ENCODE peak calls at places on chromosomes 6 and 20, in six cellular contexts. One of them, this sample, is unnamed.

GRCh38 chr6:91045152-91045551 is 458.3 kb upstream of the MAP3K7 start:
- DNase-seq in COR-L47: peak; percentile 43
- DNase-seq in stimulated activated CD8-positive, alpha-beta memory T cell treated with anti-CD3 and anti-CD28 coated beads, Interleukin-7, amount 100 ng/mL, for 4 hours: no peak
- DNase-seq in T-helper 1 cell: no peak
- DNase-seq in activated CD4-positive, CD25-positive, alpha-beta regulatory T cell: no peak
- DNase-seq in epithelial cell of proximal tubule: no peak
- DNase-seq in this sample: no peak

GRCh38 chr6:136323431-136324112 is 33.9 kb upstream of the BCLAF1 start:
- DNase-seq in COR-L47: no peak
- DNase-seq in stimulated activated CD8-positive, alpha-beta memory T cell treated with anti-CD3 and anti-CD28 coated beads, Interleukin-7, amount 100 ng/mL, for 4 hours: no peak
- DNase-seq in T-helper 1 cell: no peak
- DNase-seq in activated CD4-positive, CD25-positive, alpha-beta regulatory T cell: no peak
- DNase-seq in epithelial cell of proximal tubule: no peak
- DNase-seq in this sample: no peak

GRCh38 chr6:28336284-28337024 is 506 bp upstream of the ZSCAN31 start:
- DNase-seq in COR-L47: peak; percentile 3
- DNase-seq in stimulated activated CD8-positive, alpha-beta memory T cell treated with anti-CD3 and anti-CD28 coated beads, Interleukin-7, amount 100 ng/mL, for 4 hours: peak; percentile 7
- DNase-seq in T-helper 1 cell: peak; percentile 24
- DNase-seq in activated CD4-positive, CD25-positive, alpha-beta regulatory T cell: no peak
- DNase-seq in epithelial cell of proximal tubule: no peak
- DNase-seq in this sample: no peak

GRCh38 chr6:147922764-147923163 is 414.3 kb downstream of the SAMD5 start:
- DNase-seq in COR-L47: no peak
- DNase-seq in stimulated activated CD8-positive, alpha-beta memory T cell treated with anti-CD3 and anti-CD28 coated beads, Interleukin-7, amount 100 ng/mL, for 4 hours: no peak
- DNase-seq in T-helper 1 cell: no peak
- DNase-seq in activated CD4-positive, CD25-positive, alpha-beta regulatory T cell: no peak
- DNase-seq in epithelial cell of proximal tubule: no peak
- DNase-seq in this sample: no peak

GRCh38 chr20:20525756-20526155 is 157.9 kb downstream of the INSM1 start:
- DNase-seq in COR-L47: no peak
- DNase-seq in stimulated activated CD8-positive, alpha-beta memory T cell treated with anti-CD3 and anti-CD28 coated beads, Interleukin-7, amount 100 ng/mL, for 4 hours: no peak
- DNase-seq in T-helper 1 cell: no peak
- DNase-seq in activated CD4-positive, CD25-positive, alpha-beta regulatory T cell: no peak
- DNase-seq in epithelial cell of proximal tubule: no peak
- DNase-seq in this sample: no peak

GRCh38 chr6:108127826-108128225 is 38.0 kb upstream of the NR2E1 start:
- DNase-seq in COR-L47: no peak
- DNase-seq in stimulated activated CD8-positive, alpha-beta memory T cell treated with anti-CD3 and anti-CD28 coated beads, Interleukin-7, amount 100 ng/mL, for 4 hours: no peak
- DNase-seq in T-helper 1 cell: no peak
- DNase-seq in activated CD4-positive, CD25-positive, alpha-beta regulatory T cell: no peak
- DNase-seq in epithelial cell of proximal tubule: peak; percentile 19
- DNase-seq in this sample: peak; percentile 26

GRCh38 chr6:111845441-111845871 is 27.8 kb downstream of the FYN start:
- DNase-seq in COR-L47: no peak
- DNase-seq in stimulated activated CD8-positive, alpha-beta memory T cell treated with anti-CD3 and anti-CD28 coated beads, Interleukin-7, amount 100 ng/mL, for 4 hours: no peak
- DNase-seq in T-helper 1 cell: no peak
- DNase-seq in activated CD4-positive, CD25-positive, alpha-beta regulatory T cell: no peak
- DNase-seq in epithelial cell of proximal tubule: no peak
- DNase-seq in this sample: no peak

GRCh38 chr6:40710626-40711354 is 123.6 kb upstream of the LRFN2 start:
- DNase-seq in COR-L47: peak; percentile 63
- DNase-seq in stimulated activated CD8-positive, alpha-beta memory T cell treated with anti-CD3 and anti-CD28 coated beads, Interleukin-7, amount 100 ng/mL, for 4 hours: no peak
- DNase-seq in T-helper 1 cell: no peak
- DNase-seq in activated CD4-positive, CD25-positive, alpha-beta regulatory T cell: no peak
- DNase-seq in epithelial cell of proximal tubule: no peak
- DNase-seq in this sample: peak; percentile 31

GRCh38 chr6:157525918-157526425 is 145.0 kb downstream of the ZDHHC14 start:
- DNase-seq in COR-L47: no peak
- DNase-seq in stimulated activated CD8-positive, alpha-beta memory T cell treated with anti-CD3 and anti-CD28 coated beads, Interleukin-7, amount 100 ng/mL, for 4 hours: no peak
- DNase-seq in T-helper 1 cell: no peak
- DNase-seq in activated CD4-positive, CD25-positive, alpha-beta regulatory T cell: no peak
- DNase-seq in epithelial cell of proximal tubule: no peak
- DNase-seq in this sample: no peak

GRCh38 chr20:48681882-48682426 is 145.8 kb downstream of the PREX1 start:
- DNase-seq in COR-L47: no peak
- DNase-seq in stimulated activated CD8-positive, alpha-beta memory T cell treated with anti-CD3 and anti-CD28 coated beads, Interleukin-7, amount 100 ng/mL, for 4 hours: no peak
- DNase-seq in T-helper 1 cell: no peak
- DNase-seq in activated CD4-positive, CD25-positive, alpha-beta regulatory T cell: no peak
- DNase-seq in epithelial cell of proximal tubule: no peak
- DNase-seq in this sample: no peak

GRCh38 chr6:28811873-28812272 is 111.9 kb downstream of the TRIM27 start:
- DNase-seq in COR-L47: no peak
- DNase-seq in stimulated activated CD8-positive, alpha-beta memory T cell treated with anti-CD3 and anti-CD28 coated beads, Interleukin-7, amount 100 ng/mL, for 4 hours: no peak
- DNase-seq in T-helper 1 cell: no peak
- DNase-seq in activated CD4-positive, CD25-positive, alpha-beta regulatory T cell: no peak
- DNase-seq in epithelial cell of proximal tubule: no peak
- DNase-seq in this sample: no peak

GRCh38 chr6:5231289-5231688 is 29.5 kb downstream of the LYRM4 start:
- DNase-seq in COR-L47: no peak
- DNase-seq in stimulated activated CD8-positive, alpha-beta memory T cell treated with anti-CD3 and anti-CD28 coated beads, Interleukin-7, amount 100 ng/mL, for 4 hours: no peak
- DNase-seq in T-helper 1 cell: no peak
- DNase-seq in activated CD4-positive, CD25-positive, alpha-beta regulatory T cell: no peak
- DNase-seq in epithelial cell of proximal tubule: no peak
- DNase-seq in this sample: no peak

GRCh38 chr6:134345780-134346179 is 27.9 kb upstream of the SGK1 start:
- DNase-seq in COR-L47: no peak
- DNase-seq in stimulated activated CD8-positive, alpha-beta memory T cell treated with anti-CD3 and anti-CD28 coated beads, Interleukin-7, amount 100 ng/mL, for 4 hours: no peak
- DNase-seq in T-helper 1 cell: no peak
- DNase-seq in activated CD4-positive, CD25-positive, alpha-beta regulatory T cell: no peak
- DNase-seq in epithelial cell of proximal tubule: no peak
- DNase-seq in this sample: no peak

GRCh38 chr20:14049111-14049510 is 53.8 kb downstream of the MACROD2 start:
- DNase-seq in COR-L47: no peak
- DNase-seq in stimulated activated CD8-positive, alpha-beta memory T cell treated with anti-CD3 and anti-CD28 coated beads, Interleukin-7, amount 100 ng/mL, for 4 hours: no peak
- DNase-seq in T-helper 1 cell: no peak
- DNase-seq in activated CD4-positive, CD25-positive, alpha-beta regulatory T cell: no peak
- DNase-seq in epithelial cell of proximal tubule: no peak
- DNase-seq in this sample: no peak

GRCh38 chr20:39641423-39641822 is 679.3 kb downstream of the DHX35 start:
- DNase-seq in COR-L47: no peak
- DNase-seq in stimulated activated CD8-positive, alpha-beta memory T cell treated with anti-CD3 and anti-CD28 coated beads, Interleukin-7, amount 100 ng/mL, for 4 hours: no peak
- DNase-seq in T-helper 1 cell: no peak
- DNase-seq in activated CD4-positive, CD25-positive, alpha-beta regulatory T cell: no peak
- DNase-seq in epithelial cell of proximal tubule: no peak
- DNase-seq in this sample: no peak

GRCh38 chr6:10401004-10401536 is 13.8 kb downstream of the TFAP2A start:
- DNase-seq in COR-L47: no peak
- DNase-seq in stimulated activated CD8-positive, alpha-beta memory T cell treated with anti-CD3 and anti-CD28 coated beads, Interleukin-7, amount 100 ng/mL, for 4 hours: no peak
- DNase-seq in T-helper 1 cell: no peak
- DNase-seq in activated CD4-positive, CD25-positive, alpha-beta regulatory T cell: no peak
- DNase-seq in epithelial cell of proximal tubule: no peak
- DNase-seq in this sample: no peak

GRCh38 chr6:140968062-140968461 is 1164.7 kb upstream of the GJE1 start:
- DNase-seq in COR-L47: no peak
- DNase-seq in stimulated activated CD8-positive, alpha-beta memory T cell treated with anti-CD3 and anti-CD28 coated beads, Interleukin-7, amount 100 ng/mL, for 4 hours: no peak
- DNase-seq in T-helper 1 cell: no peak
- DNase-seq in activated CD4-positive, CD25-positive, alpha-beta regulatory T cell: no peak
- DNase-seq in epithelial cell of proximal tubule: no peak
- DNase-seq in this sample: no peak

GRCh38 chr6:142132625-142133024 is at the start of gene GJE1:
- DNase-seq in COR-L47: no peak
- DNase-seq in stimulated activated CD8-positive, alpha-beta memory T cell treated with anti-CD3 and anti-CD28 coated beads, Interleukin-7, amount 100 ng/mL, for 4 hours: no peak
- DNase-seq in T-helper 1 cell: no peak
- DNase-seq in activated CD4-positive, CD25-positive, alpha-beta regulatory T cell: no peak
- DNase-seq in epithelial cell of proximal tubule: no peak
- DNase-seq in this sample: no peak

GRCh38 chr6:38671885-38672467 is 31.0 kb downstream of the GLO1 start:
- DNase-seq in COR-L47: peak; percentile 53
- DNase-seq in stimulated activated CD8-positive, alpha-beta memory T cell treated with anti-CD3 and anti-CD28 coated beads, Interleukin-7, amount 100 ng/mL, for 4 hours: no peak
- DNase-seq in T-helper 1 cell: peak; percentile 52
- DNase-seq in activated CD4-positive, CD25-positive, alpha-beta regulatory T cell: no peak
- DNase-seq in epithelial cell of proximal tubule: no peak
- DNase-seq in this sample: peak; percentile 54

GRCh38 chr6:163327936-163328335 is 86.6 kb upstream of the QKI start:
- DNase-seq in COR-L47: no peak
- DNase-seq in stimulated activated CD8-positive, alpha-beta memory T cell treated with anti-CD3 and anti-CD28 coated beads, Interleukin-7, amount 100 ng/mL, for 4 hours: no peak
- DNase-seq in T-helper 1 cell: no peak
- DNase-seq in activated CD4-positive, CD25-positive, alpha-beta regulatory T cell: no peak
- DNase-seq in epithelial cell of proximal tubule: no peak
- DNase-seq in this sample: no peak

GRCh38 chr6:50361641-50362331 is 312.1 kb upstream of the DEFB112 start:
- DNase-seq in COR-L47: no peak
- DNase-seq in stimulated activated CD8-positive, alpha-beta memory T cell treated with anti-CD3 and anti-CD28 coated beads, Interleukin-7, amount 100 ng/mL, for 4 hours: no peak
- DNase-seq in T-helper 1 cell: no peak
- DNase-seq in activated CD4-positive, CD25-positive, alpha-beta regulatory T cell: no peak
- DNase-seq in epithelial cell of proximal tubule: no peak
- DNase-seq in this sample: no peak

GRCh38 chr20:1171461-1172093 is 13.2 kb downstream of the TMEM74B start:
- DNase-seq in COR-L47: no peak
- DNase-seq in stimulated activated CD8-positive, alpha-beta memory T cell treated with anti-CD3 and anti-CD28 coated beads, Interleukin-7, amount 100 ng/mL, for 4 hours: no peak
- DNase-seq in T-helper 1 cell: peak; percentile 8
- DNase-seq in activated CD4-positive, CD25-positive, alpha-beta regulatory T cell: no peak
- DNase-seq in epithelial cell of proximal tubule: no peak
- DNase-seq in this sample: no peak

GRCh38 chr6:51814418-51814817 is 273.0 kb downstream of the PKHD1 start:
- DNase-seq in COR-L47: peak; percentile 98
- DNase-seq in stimulated activated CD8-positive, alpha-beta memory T cell treated with anti-CD3 and anti-CD28 coated beads, Interleukin-7, amount 100 ng/mL, for 4 hours: no peak
- DNase-seq in T-helper 1 cell: no peak
- DNase-seq in activated CD4-positive, CD25-positive, alpha-beta regulatory T cell: no peak
- DNase-seq in epithelial cell of proximal tubule: no peak
- DNase-seq in this sample: no peak

GRCh38 chr20:64279826-64280459 is 24.4 kb downstream of the PCMTD2 start:
- DNase-seq in COR-L47: no peak
- DNase-seq in stimulated activated CD8-positive, alpha-beta memory T cell treated with anti-CD3 and anti-CD28 coated beads, Interleukin-7, amount 100 ng/mL, for 4 hours: no peak
- DNase-seq in T-helper 1 cell: no peak
- DNase-seq in activated CD4-positive, CD25-positive, alpha-beta regulatory T cell: no peak
- DNase-seq in epithelial cell of proximal tubule: no peak
- DNase-seq in this sample: no peak

GRCh38 chr6:144599615-144600014 is 314.5 kb downstream of the UTRN start:
- DNase-seq in COR-L47: no peak
- DNase-seq in stimulated activated CD8-positive, alpha-beta memory T cell treated with anti-CD3 and anti-CD28 coated beads, Interleukin-7, amount 100 ng/mL, for 4 hours: no peak
- DNase-seq in T-helper 1 cell: no peak
- DNase-seq in activated CD4-positive, CD25-positive, alpha-beta regulatory T cell: no peak
- DNase-seq in epithelial cell of proximal tubule: no peak
- DNase-seq in this sample: no peak

GRCh38 chr6:167860546-167861226 is 34.0 kb downstream of the AFDN start:
- DNase-seq in COR-L47: no peak
- DNase-seq in stimulated activated CD8-positive, alpha-beta memory T cell treated with anti-CD3 and anti-CD28 coated beads, Interleukin-7, amount 100 ng/mL, for 4 hours: no peak
- DNase-seq in T-helper 1 cell: no peak
- DNase-seq in activated CD4-positive, CD25-positive, alpha-beta regulatory T cell: no peak
- DNase-seq in epithelial cell of proximal tubule: no peak
- DNase-seq in this sample: no peak

GRCh38 chr20:63121749-63122405 is 94.1 kb downstream of the YTHDF1 start:
- DNase-seq in COR-L47: no peak
- DNase-seq in stimulated activated CD8-positive, alpha-beta memory T cell treated with anti-CD3 and anti-CD28 coated beads, Interleukin-7, amount 100 ng/mL, for 4 hours: no peak
- DNase-seq in T-helper 1 cell: no peak
- DNase-seq in activated CD4-positive, CD25-positive, alpha-beta regulatory T cell: no peak
- DNase-seq in epithelial cell of proximal tubule: no peak
- DNase-seq in this sample: no peak

GRCh38 chr6:151461673-151462072 is 9.7 kb upstream of the RMND1 start:
- DNase-seq in COR-L47: no peak
- DNase-seq in stimulated activated CD8-positive, alpha-beta memory T cell treated with anti-CD3 and anti-CD28 coated beads, Interleukin-7, amount 100 ng/mL, for 4 hours: no peak
- DNase-seq in T-helper 1 cell: no peak
- DNase-seq in activated CD4-positive, CD25-positive, alpha-beta regulatory T cell: no peak
- DNase-seq in epithelial cell of proximal tubule: no peak
- DNase-seq in this sample: no peak

GRCh38 chr6:11011787-11012234 is 32.3 kb downstream of the ELOVL2 start:
- DNase-seq in COR-L47: no peak
- DNase-seq in stimulated activated CD8-positive, alpha-beta memory T cell treated with anti-CD3 and anti-CD28 coated beads, Interleukin-7, amount 100 ng/mL, for 4 hours: no peak
- DNase-seq in T-helper 1 cell: no peak
- DNase-seq in activated CD4-positive, CD25-positive, alpha-beta regulatory T cell: no peak
- DNase-seq in epithelial cell of proximal tubule: no peak
- DNase-seq in this sample: no peak

GRCh38 chr20:3616250-3616649 is 46.9 kb downstream of the GFRA4 start:
- DNase-seq in COR-L47: no peak
- DNase-seq in stimulated activated CD8-positive, alpha-beta memory T cell treated with anti-CD3 and anti-CD28 coated beads, Interleukin-7, amount 100 ng/mL, for 4 hours: no peak
- DNase-seq in T-helper 1 cell: no peak
- DNase-seq in activated CD4-positive, CD25-positive, alpha-beta regulatory T cell: no peak
- DNase-seq in epithelial cell of proximal tubule: no peak
- DNase-seq in this sample: no peak

GRCh38 chr6:36376742-36377141 is 10.7 kb downstream of the ETV7 start:
- DNase-seq in COR-L47: no peak
- DNase-seq in stimulated activated CD8-positive, alpha-beta memory T cell treated with anti-CD3 and anti-CD28 coated beads, Interleukin-7, amount 100 ng/mL, for 4 hours: no peak
- DNase-seq in T-helper 1 cell: no peak
- DNase-seq in activated CD4-positive, CD25-positive, alpha-beta regulatory T cell: no peak
- DNase-seq in epithelial cell of proximal tubule: no peak
- DNase-seq in this sample: no peak

GRCh38 chr6:168348186-168348585 is 28.6 kb upstream of the DACT2 start:
- DNase-seq in COR-L47: no peak
- DNase-seq in stimulated activated CD8-positive, alpha-beta memory T cell treated with anti-CD3 and anti-CD28 coated beads, Interleukin-7, amount 100 ng/mL, for 4 hours: no peak
- DNase-seq in T-helper 1 cell: no peak
- DNase-seq in activated CD4-positive, CD25-positive, alpha-beta regulatory T cell: no peak
- DNase-seq in epithelial cell of proximal tubule: no peak
- DNase-seq in this sample: no peak

GRCh38 chr6:83192871-83193746 is at the start of the genes PGM3 and RWDD2A:
- DNase-seq in COR-L47: peak; percentile 79
- DNase-seq in stimulated activated CD8-positive, alpha-beta memory T cell treated with anti-CD3 and anti-CD28 coated beads, Interleukin-7, amount 100 ng/mL, for 4 hours: peak; percentile 74
- DNase-seq in T-helper 1 cell: peak; percentile 92
- DNase-seq in activated CD4-positive, CD25-positive, alpha-beta regulatory T cell: peak; percentile 76
- DNase-seq in epithelial cell of proximal tubule: no peak
- DNase-seq in this sample: peak; percentile 61

GRCh38 chr20:43563991-43564390 is 5.2 kb downstream of the SGK2 start:
- DNase-seq in COR-L47: no peak
- DNase-seq in stimulated activated CD8-positive, alpha-beta memory T cell treated with anti-CD3 and anti-CD28 coated beads, Interleukin-7, amount 100 ng/mL, for 4 hours: no peak
- DNase-seq in T-helper 1 cell: no peak
- DNase-seq in activated CD4-positive, CD25-positive, alpha-beta regulatory T cell: no peak
- DNase-seq in epithelial cell of proximal tubule: no peak
- DNase-seq in this sample: no peak

GRCh38 chr20:11401988-11402387 is 515.7 kb upstream of the BTBD3 start:
- DNase-seq in COR-L47: no peak
- DNase-seq in stimulated activated CD8-positive, alpha-beta memory T cell treated with anti-CD3 and anti-CD28 coated beads, Interleukin-7, amount 100 ng/mL, for 4 hours: no peak
- DNase-seq in T-helper 1 cell: no peak
- DNase-seq in activated CD4-positive, CD25-positive, alpha-beta regulatory T cell: no peak
- DNase-seq in epithelial cell of proximal tubule: no peak
- DNase-seq in this sample: no peak

GRCh38 chr20:1938464-1939269 is 43.5 kb downstream of the SIRPA start:
- DNase-seq in COR-L47: no peak
- DNase-seq in stimulated activated CD8-positive, alpha-beta memory T cell treated with anti-CD3 and anti-CD28 coated beads, Interleukin-7, amount 100 ng/mL, for 4 hours: no peak
- DNase-seq in T-helper 1 cell: no peak
- DNase-seq in activated CD4-positive, CD25-positive, alpha-beta regulatory T cell: no peak
- DNase-seq in epithelial cell of proximal tubule: no peak
- DNase-seq in this sample: no peak

GRCh38 chr6:118717106-118717505 is 65.7 kb upstream of the CEP85L start:
- DNase-seq in COR-L47: no peak
- DNase-seq in stimulated activated CD8-positive, alpha-beta memory T cell treated with anti-CD3 and anti-CD28 coated beads, Interleukin-7, amount 100 ng/mL, for 4 hours: no peak
- DNase-seq in T-helper 1 cell: no peak
- DNase-seq in activated CD4-positive, CD25-positive, alpha-beta regulatory T cell: no peak
- DNase-seq in epithelial cell of proximal tubule: no peak
- DNase-seq in this sample: no peak

GRCh38 chr6:20932284-20932683 is 398.0 kb downstream of the CDKAL1 start:
- DNase-seq in COR-L47: no peak
- DNase-seq in stimulated activated CD8-positive, alpha-beta memory T cell treated with anti-CD3 and anti-CD28 coated beads, Interleukin-7, amount 100 ng/mL, for 4 hours: no peak
- DNase-seq in T-helper 1 cell: no peak
- DNase-seq in activated CD4-positive, CD25-positive, alpha-beta regulatory T cell: no peak
- DNase-seq in epithelial cell of proximal tubule: no peak
- DNase-seq in this sample: no peak